ENCODE peak calls at places on chromosomes 4 and X, in four cellular contexts. V, L, J and O are unnamed samples.

GRCh38 chr4:122798101-122798500 is 28.5 kb upstream of the FGF2 start:
- DNase-seq in V (peak), J (no peak), L (peak), O (no peak)

GRCh38 chrX:130083107-130083490 is 27.2 kb downstream of the ELF4 start:
- DNase-seq in V (no peak), L (no peak), J (no peak), O (no peak)

GRCh38 chr4:17072483-17072882 is 174.0 kb upstream of the LDB2 start:
- DNase-seq in V (no peak), L (no peak), J (no peak), O (no peak)

GRCh38 chrX:155259752-155260151 is 4.5 kb downstream of the RAB39B start:
- DNase-seq in J (no peak), V (no peak), L (no peak), O (no peak)

GRCh38 chr4:169278669-169279068 is 7.9 kb upstream of the SH3RF1 start:
- DNase-seq in L (no peak), J (no peak), V (no peak), O (no peak)

GRCh38 chrX:154799554-154800348 is 5.5 kb downstream of the MPP1 start:
- DNase-seq in L (peak), V (no peak), J (no peak), O (no peak)

GRCh38 chr4:155597281-155597680 is 69.4 kb upstream of the GUCY1A1 start:
- DNase-seq in L (no peak), J (no peak), V (no peak), O (no peak)

GRCh38 chr4:1164040-1164439 is 8.3 kb downstream of the SPON2 start:
- DNase-seq in L (no peak), V (no peak), J (no peak), O (no peak)

GRCh38 chrX:150254909-150255308 is 108.2 kb upstream of the MAMLD1 start:
- DNase-seq in L (no peak), J (no peak), V (no peak), O (no peak)

GRCh38 chr4:153318696-153319320 is 25.7 kb upstream of the MND1 start:
- DNase-seq in J (no peak), V (no peak), L (peak), O (peak)

GRCh38 chr4:75141162-75141561 is 208.2 kb downstream of the PARM1 start:
- DNase-seq in J (no peak), V (no peak), L (no peak), O (no peak)

GRCh38 chrX:52852110-52852872 is 15.6 kb downstream of the XAGE3 start:
- DNase-seq in J (no peak), V (no peak), L (no peak), O (no peak)

GRCh38 chr4:176034498-176034897 is 31.1 kb upstream of the WDR17 start:
- DNase-seq in J (no peak), L (peak), V (no peak), O (no peak)

GRCh38 chr4:106502106-106502699 is 133.6 kb upstream of the GIMD1 start:
- DNase-seq in V (no peak), L (peak), J (no peak), O (peak)

GRCh38 chr4:176209535-176209934 is 14.2 kb upstream of the SPATA4 start:
- DNase-seq in L (no peak), J (no peak), V (no peak), O (no peak)

GRCh38 chrX:117607571-117607970 is 509.0 kb downstream of the KLHL13 start:
- DNase-seq in L (no peak), V (no peak), J (no peak), O (no peak)

GRCh38 chr4:726816-727215 is 21.2 kb downstream of the PCGF3 start:
- DNase-seq in L (no peak), J (no peak), V (no peak), O (no peak)

GRCh38 chr4:8035371-8035780 is 95.7 kb upstream of the AFAP1 start:
- DNase-seq in J (no peak), V (no peak), L (no peak), O (no peak)

GRCh38 chr4:4384837-4385236 is 2.1 kb upstream of the NSG1 start:
- DNase-seq in L (no peak), J (no peak), V (no peak), O (no peak)

GRCh38 chr4:36394352-36394903 is 113.0 kb downstream of the DTHD1 start:
- DNase-seq in J (peak), V (no peak), L (no peak), O (no peak)

GRCh38 chrX:140672840-140673731 is 36.5 kb upstream of the LINC00632 start:
- DNase-seq in V (no peak), L (no peak), J (no peak), O (no peak)

GRCh38 chrX:154374361-154375155 is at the start of gene FLNA:
- DNase-seq in L (peak), V (peak), J (no peak), O (peak)

GRCh38 chr4:153480704-153481103 is 14.5 kb downstream of the TMEM131L start:
- DNase-seq in V (no peak), L (no peak), J (no peak), O (no peak)

GRCh38 chr4:125444166-125444565 is 129.4 kb downstream of the FAT4 start:
- DNase-seq in L (no peak), V (no peak), J (no peak), O (no peak)

GRCh38 chrX:27451324-27451723 is 11.8 kb downstream of the PPP4R3C start:
- DNase-seq in J (no peak), L (no peak), V (no peak), O (no peak)

GRCh38 chr4:170102426-170102825 is 12.7 kb upstream of the AADAT start:
- DNase-seq in V (no peak), L (no peak), J (no peak), O (no peak)

GRCh38 chrX:22652596-22652995 is 347.2 kb upstream of the DDX53 start:
- DNase-seq in L (peak), J (no peak), V (peak), O (no peak)

GRCh38 chrX:15549189-15550012 is 48.8 kb downstream of the BMX start:
- DNase-seq in L (no peak), J (no peak), V (no peak), O (no peak)

GRCh38 chrX:119238557-119238956 is 2.5 kb downstream of the PGRMC1 start:
- DNase-seq in L (no peak), J (no peak), V (no peak), O (no peak)

GRCh38 chrX:9464435-9465371 is at the start of gene TBL1X:
- DNase-seq in L (no peak), V (peak), J (no peak), O (peak)

GRCh38 chr4:112938461-112939058 is 110.9 kb upstream of the ANK2 start:
- DNase-seq in J (no peak), L (no peak), V (no peak), O (peak)

GRCh38 chr4:41718907-41719306 is 29.6 kb downstream of the PHOX2B start:
- DNase-seq in J (no peak), V (no peak), L (no peak), O (no peak)

DNA sequence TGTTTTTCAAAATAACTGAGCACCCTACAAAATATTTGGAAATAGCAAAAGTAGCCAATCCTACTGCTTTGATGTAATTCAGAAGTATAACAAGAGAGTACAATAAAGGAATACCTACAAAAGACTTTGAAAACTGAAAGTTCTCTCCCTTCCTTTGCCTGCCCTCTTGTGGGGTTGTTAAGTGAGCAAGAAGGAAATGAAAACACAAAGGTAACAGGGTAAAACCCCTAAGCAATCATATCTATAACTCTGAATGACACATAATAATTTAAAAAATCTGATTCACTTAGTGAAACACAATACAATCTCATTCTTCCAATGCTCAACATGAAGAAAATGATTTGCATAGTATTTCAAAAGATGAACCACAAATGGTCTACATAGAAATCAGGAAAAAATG is 98.2 kb downstream of the FRYL start:
- DNase-seq in L (peak), J (peak), V (no peak), O (peak)
- TF ChIP-seq CTCF in L (no peak), J (peak), V (no peak), O (peak)

GRCh38 chrX:68183612-68184214 is 249.6 kb downstream of the OPHN1 start:
- DNase-seq in V (no peak), L (no peak), J (no peak), O (no peak)
- TF ChIP-seq CTCF in V (no peak), L (no peak), J (peak), O (peak)

GRCh38 chrX:107542500-107542899 is 85.8 kb upstream of the PRPS1 start:
- DNase-seq in L (peak), J (no peak), V (no peak), O (no peak)
- TF ChIP-seq CTCF in L (no peak), J (no peak), V (no peak), O (no peak)

GRCh38 chr4:14149469-14150030 is 522.0 kb upstream of the BOD1L1 start:
- DNase-seq in L (no peak), V (no peak), J (no peak), O (no peak)

DNA sequence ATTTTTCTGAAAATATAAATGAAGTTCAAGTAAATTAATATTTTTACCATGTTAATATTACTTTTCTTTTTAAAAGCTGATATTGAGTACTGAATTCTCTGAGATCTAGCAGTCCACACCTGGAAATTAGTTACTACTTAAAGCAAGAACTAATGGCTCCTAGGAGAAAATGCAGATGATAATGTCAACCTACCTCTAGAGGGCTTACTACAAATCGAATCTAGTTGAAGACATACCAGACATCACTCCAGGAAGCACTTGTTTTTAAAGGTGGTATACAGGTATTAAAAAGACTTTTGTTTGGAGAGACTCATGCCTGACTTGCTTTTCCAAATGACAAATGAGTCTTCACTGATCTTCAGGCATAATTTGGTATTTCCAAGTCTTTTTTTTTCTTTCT is 516.4 kb upstream of the BOD1L1 start:
- DNase-seq in V (no peak), J (no peak), L (no peak), O (no peak)
- TF ChIP-seq CTCF in V (no peak), J (no peak), L (no peak), O (no peak)

GRCh38 chr4:94126669-94127068 is 81.0 kb upstream of the SMARCAD1 start:
- DNase-seq in J (no peak), L (no peak), V (no peak), O (no peak)
- TF ChIP-seq CTCF in J (peak), L (no peak), V (no peak), O (no peak)

DNA sequence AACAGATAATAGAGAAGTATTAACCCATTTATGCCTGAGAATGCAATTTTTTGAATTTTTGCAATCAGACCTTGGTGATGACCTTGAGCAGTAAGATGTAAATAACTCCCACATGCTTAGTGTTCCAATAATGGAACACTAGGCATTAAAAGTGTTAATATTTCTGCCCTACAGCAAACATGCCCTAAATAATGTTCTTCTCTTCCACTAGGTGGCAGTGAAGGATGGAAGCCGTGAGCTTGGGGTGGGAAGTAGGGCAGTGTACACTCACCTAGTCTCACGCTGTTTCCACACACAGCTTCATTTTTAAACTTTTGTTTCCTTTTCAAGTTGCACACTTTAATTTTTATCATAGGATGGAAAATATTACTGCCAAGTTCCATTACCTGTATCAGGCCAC is 613.1 kb upstream of the HS3ST1 start:
- DNase-seq in V (no peak), L (no peak), J (no peak), O (no peak)
- TF ChIP-seq CTCF in V (no peak), L (no peak), J (peak), O (peak)

DNA sequence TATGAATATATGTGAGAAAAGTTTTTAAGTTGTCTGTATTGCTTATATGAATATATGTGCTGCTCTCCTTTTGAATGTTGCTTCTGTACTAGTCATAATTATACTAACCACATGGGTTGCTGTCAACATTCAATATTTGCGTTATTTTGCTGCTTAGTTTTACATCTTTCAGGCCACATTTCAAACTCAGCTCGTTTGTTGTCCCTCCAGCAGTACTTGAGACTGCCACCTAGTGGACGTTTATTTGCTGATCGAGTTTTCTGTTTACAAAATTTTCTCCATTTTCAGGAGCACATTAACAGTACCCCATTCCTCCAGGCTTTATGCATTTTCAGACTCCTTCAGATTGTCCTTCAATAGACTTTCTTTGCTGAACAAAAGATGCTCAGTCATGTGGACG is 75.8 kb downstream of the NUDT11 start:
- DNase-seq in V (no peak), J (no peak), L (peak), O (no peak)
- TF ChIP-seq CTCF in V (peak), J (peak), L (peak), O (peak)

GRCh38 chrX:13220916-13221315 is 98.9 kb downstream of the ATXN3L start:
- DNase-seq in J (no peak), L (no peak), V (no peak), O (peak)

GRCh38 chrX:13226214-13226613 is 93.6 kb downstream of the ATXN3L start:
- DNase-seq in L (no peak), J (no peak), V (no peak), O (no peak)

GRCh38 chrX:13219990-13220764 is 99.7 kb downstream of the ATXN3L start:
- DNase-seq in J (no peak), L (no peak), V (no peak), O (no peak)

GRCh38 chrX:13223868-13224555 is 95.8 kb downstream of the ATXN3L start:
- DNase-seq in J (no peak), V (no peak), L (peak), O (no peak)
- TF ChIP-seq CTCF in J (no peak), V (no peak), L (no peak), O (no peak)

GRCh38 chrX:57282568-57282967 is 3.9 kb upstream of the FAAH2 start:
- DNase-seq in J (no peak), V (no peak), L (no peak), O (no peak)
- TF ChIP-seq CTCF in J (no peak), V (no peak), L (no peak), O (no peak)

GRCh38 chr4:173259310-173259709 is 74.8 kb downstream of the HMGB2 start:
- DNase-seq in V (no peak), J (no peak), L (no peak), O (no peak)
- TF ChIP-seq CTCF in V (no peak), J (no peak), L (no peak), O (no peak)